ENCODE peak calls at places on chromosome 13, in ten cellular contexts. R is stimulated activated naive CD8-positive, alpha-beta T cell treated with anti-CD3 and anti-CD28 coated beads, Interleukin-15, amount 100 ng/mL, for 72 hours; X is NCI-H774; C is effector CD4-positive, alpha-beta T cell; O is H54; U is AG09309; A is brain microvascular endothelial cell; E is ELR; M is CD8-positive, alpha-beta memory T cell; K is endodermal cell. J is an unnamed sample.

GRCh38 chr13:19984430-19985218 is 26.1 kb downstream of the ZMYM2 start:
- DNase-seq in R (no peak), K (no peak), C (no peak), X (no peak), O (peak), M (no peak), A (peak), U (peak), E (peak), J (peak)

GRCh38 chr13:21957833-21958232 is 287.0 kb downstream of the FGF9 start:
- DNase-seq in U (no peak), R (no peak), E (no peak), A (no peak), C (no peak), M (no peak), X (no peak), O (no peak), K (no peak), J (peak)

GRCh38 chr13:52128714-52129700 is at the start of gene NEK5:
- DNase-seq in K (peak), E (peak), O (peak), A (peak), C (peak), R (peak), X (peak), M (peak), U (no peak), J (no peak)

GRCh38 chr13:23776698-23777570 is 112.3 kb downstream of the MIPEP start:
- DNase-seq in E (no peak), U (no peak), M (no peak), K (no peak), A (no peak), C (no peak), R (no peak), X (no peak), O (no peak), J (no peak)

GRCh38 chr13:110669036-110669435 is 36.9 kb downstream of the CARS2 start:
- DNase-seq in C (no peak), R (no peak), U (no peak), E (no peak), O (no peak), M (no peak), X (no peak), A (no peak), K (no peak), J (no peak)

GRCh38 chr13:73244486-73244885 is 185.7 kb downstream of the KLF5 start:
- DNase-seq in A (no peak), C (no peak), O (no peak), K (no peak), X (no peak), U (no peak), E (no peak), R (no peak), M (no peak), J (no peak)

GRCh38 chr13:37540228-37540627 is 58.3 kb downstream of the POSTN start:
- DNase-seq in E (peak), U (peak), C (no peak), X (no peak), A (peak), O (no peak), R (no peak), K (no peak), M (no peak), J (peak)

GRCh38 chr13:94711561-94712286 is 621 bp downstream of the SOX21 start:
- DNase-seq in R (peak), X (no peak), M (no peak), K (no peak), U (no peak), A (no peak), E (peak), O (no peak), C (no peak), J (no peak)

GRCh38 chr13:110290811-110291210 is 16.1 kb downstream of the COL4A1 start:
- DNase-seq in O (no peak), X (no peak), C (no peak), A (no peak), M (no peak), U (no peak), E (no peak), R (no peak), K (no peak), J (no peak)

GRCh38 chr13:26468203-26468602 is 89.3 kb upstream of the WASF3 start:
- DNase-seq in R (no peak), M (no peak), O (no peak), E (no peak), C (no peak), U (no peak), A (no peak), X (peak), K (peak), J (no peak)

GRCh38 chr13:34347784-34348573 is 530.0 kb downstream of the RFC3 start:
- DNase-seq in R (no peak), K (no peak), U (no peak), M (no peak), A (no peak), E (no peak), X (peak), O (no peak), C (no peak), J (no peak)

GRCh38 chr13:76792680-76793334 is 93.4 kb downstream of the KCTD12 start:
- DNase-seq in A (peak), M (no peak), R (no peak), K (no peak), U (peak), X (no peak), C (no peak), E (peak), O (no peak), J (no peak)

GRCh38 chr13:38348890-38349289 is 761 bp upstream of the UFM1 start:
- DNase-seq in A (peak), C (peak), M (no peak), K (no peak), E (peak), U (no peak), R (peak), O (no peak), X (no peak), J (no peak)

GRCh38 chr13:113897966-113898365 is 34.1 kb upstream of the GAS6 start:
- DNase-seq in U (no peak), M (no peak), O (no peak), X (no peak), K (no peak), E (no peak), A (no peak), C (no peak), R (no peak), J (no peak)

GRCh38 chr13:23579072-23579885 is 9.1 kb downstream of the TNFRSF19 start:
- DNase-seq in C (peak), E (peak), R (peak), O (peak), M (peak), X (peak), K (peak), A (peak), U (peak), J (peak)

GRCh38 chr13:102045713-102046112 is 356.1 kb downstream of the FGF14 start:
- DNase-seq in O (no peak), C (no peak), E (no peak), U (no peak), X (no peak), A (no peak), K (peak), R (no peak), M (no peak), J (no peak)

GRCh38 chr13:77337159-77337558 is 10.3 kb upstream of the MYCBP2 start:
- DNase-seq in U (no peak), O (no peak), K (no peak), R (no peak), A (no peak), E (no peak), X (no peak), M (no peak), C (no peak), J (no peak)

GRCh38 chr13:32126298-32126697 is 94.7 kb downstream of the FRY start:
- DNase-seq in K (no peak), E (no peak), R (no peak), O (no peak), M (no peak), A (no peak), U (peak), X (no peak), C (no peak), J (no peak)

GRCh38 chr13:63184693-63185092 is 1769.0 kb upstream of the PCDH20 start:
- DNase-seq in A (peak), C (no peak), X (no peak), E (peak), R (no peak), U (no peak), K (peak), O (peak), M (no peak), J (peak)

GRCh38 chr13:92575782-92576181 is 650.8 kb upstream of the GPC6 start:
- DNase-seq in O (no peak), M (no peak), K (no peak), U (no peak), R (no peak), X (no peak), A (no peak), C (no peak), E (no peak), J (no peak)

GRCh38 chr13:26011996-26012688 is 39.7 kb downstream of the SHISA2 start:
- DNase-seq in U (no peak), K (no peak), M (peak), C (peak), O (no peak), X (no peak), E (no peak), R (peak), A (no peak), J (no peak)

GRCh38 chr13:52737900-52738299 is 1.7 kb downstream of the CNMD start:
- DNase-seq in E (no peak), C (no peak), X (no peak), A (no peak), O (no peak), K (no peak), R (no peak), M (no peak), U (no peak), J (no peak)

GRCh38 chr13:27526516-27526915 is 76.2 kb upstream of the MTIF3 start:
- DNase-seq in M (no peak), R (no peak), A (no peak), C (no peak), X (no peak), O (no peak), U (no peak), K (no peak), E (no peak), J (no peak)

GRCh38 chr13:106517151-106517847 is 18.2 kb downstream of the EFNB2 start:
- DNase-seq in K (no peak), R (no peak), E (no peak), A (no peak), U (no peak), C (no peak), M (no peak), O (no peak), X (no peak), J (no peak)

GRCh38 chr13:33351324-33351723 is 65.8 kb upstream of the STARD13 start:
- DNase-seq in E (peak), M (no peak), X (no peak), A (peak), C (no peak), O (peak), K (no peak), U (peak), R (no peak), J (no peak)

GRCh38 chr13:31179754-31180153 is 18.1 kb upstream of the HSPH1 start:
- DNase-seq in M (no peak), E (no peak), U (no peak), R (no peak), K (no peak), C (no peak), O (no peak), X (no peak), A (no peak), J (no peak)

GRCh38 chr13:29369060-29369743 is 226.3 kb downstream of the SLC7A1 start:
- DNase-seq in O (no peak), U (no peak), C (no peak), R (no peak), K (peak), X (peak), E (peak), M (no peak), A (peak), J (no peak)

GRCh38 chr13:28707629-28708427 is 10.9 kb downstream of the SLC46A3 start:
- DNase-seq in A (peak), C (no peak), U (peak), K (no peak), M (no peak), O (no peak), X (no peak), R (peak), E (peak), J (peak)